ENCODE peak calls at places on chromosome 13, in five cellular contexts. T is lower leg skin, B is uterus, C is lung, P is thoracic aorta. Y is an unnamed sample.

GRCh38 chr13:114058051-114058867 is 74.2 kb downstream of the RASA3 start:
- DNase-seq in T (no peak), B (no peak), C (no peak), P (no peak), Y (no peak)

GRCh38 chr13:47437411-47437810 is 540.6 kb upstream of the HTR2A start:
- DNase-seq in T (no peak), B (no peak), C (no peak), P (no peak), Y (no peak)

GRCh38 chr13:43058318-43058674 is 34.9 kb downstream of the DNAJC15 start:
- DNase-seq in T (no peak), B (no peak), C (no peak), P (no peak), Y (peak; percentile 45)

GRCh38 chr13:27599845-27600553 is 20.3 kb downstream of the LNX2 start:
- DNase-seq in T (no peak), B (no peak), C (no peak), P (no peak), Y (no peak)

GRCh38 chr13:20495087-20496023 is 30.3 kb downstream of the CRYL1 start:
- DNase-seq in T (peak; percentile 84), B (peak; percentile 68), C (peak; percentile 66), P (peak; percentile 30), Y (peak; percentile 79)

GRCh38 chr13:45243072-45243471 is 42.2 kb upstream of the KCTD4 start:
- DNase-seq in T (no peak), B (no peak), C (no peak), P (no peak), Y (no peak)

GRCh38 chr13:75749407-75749806 is 113.3 kb downstream of the LMO7 start:
- DNase-seq in T (no peak), B (no peak), C (no peak), P (peak; percentile 32), Y (no peak)

GRCh38 chr13:113620036-113620435 is 35.5 kb downstream of the TFDP1 start:
- DNase-seq in T (no peak), B (no peak), C (no peak), P (no peak), Y (no peak)

GRCh38 chr13:100363874-100364273 is 224.7 kb downstream of the GGACT start:
- DNase-seq in T (no peak), B (no peak), C (no peak), P (no peak), Y (no peak)

GRCh38 chr13:28408235-28408848 is 86.6 kb downstream of the FLT1 start:
- DNase-seq in T (no peak), B (peak; percentile 72), C (no peak), P (no peak), Y (no peak)

GRCh38 chr13:77415253-77416127 is 88.6 kb upstream of the MYCBP2 start:
- DNase-seq in T (no peak), B (no peak), C (no peak), P (no peak), Y (no peak)

GRCh38 chr13:45413826-45414312 is 4.3 kb downstream of the SLC25A30 start:
- DNase-seq in T (no peak), B (no peak), C (no peak), P (no peak), Y (no peak)

GRCh38 chr13:44116562-44117315 is 237.0 kb downstream of the LACC1 start:
- DNase-seq in T (no peak), B (no peak), C (no peak), P (no peak), Y (peak; percentile 6)

GRCh38 chr13:99657848-99658265 is 156.6 kb downstream of the TM9SF2 start:
- DNase-seq in T (peak; percentile 88), B (peak; percentile 17), C (no peak), P (no peak), Y (peak; percentile 39)

GRCh38 chr13:113070855-113071254 is 34.7 kb upstream of the F7 start:
- DNase-seq in T (no peak), B (no peak), C (no peak), P (no peak), Y (no peak)

GRCh38 chr13:21133077-21133476 is 43.3 kb downstream of the SKA3 start:
- DNase-seq in T (no peak), B (no peak), C (no peak), P (no peak), Y (no peak)

GRCh38 chr13:21008026-21008425 is 53.4 kb downstream of the LATS2 start:
- DNase-seq in T (peak; percentile 75), B (no peak), C (no peak), P (no peak), Y (no peak)

GRCh38 chr13:57123660-57124059 is 17.1 kb upstream of the PRR20A start:
- DNase-seq in T (no peak), B (no peak), C (no peak), P (peak; percentile 20), Y (no peak)

GRCh38 chr13:29522044-29522685 is 73.3 kb downstream of the SLC7A1 start:
- DNase-seq in T (no peak), B (peak; percentile 87), C (no peak), P (peak; percentile 38), Y (no peak)

GRCh38 chr13:92463134-92463533 is 763.5 kb upstream of the GPC6 start:
- DNase-seq in T (no peak), B (no peak), C (no peak), P (no peak), Y (no peak)

GRCh38 chr13:76708138-76708537 is 178.1 kb downstream of the KCTD12 start:
- DNase-seq in T (no peak), B (no peak), C (no peak), P (no peak), Y (no peak)

GRCh38 chr13:79271616-79272015 is 134.4 kb downstream of the RBM26 start:
- DNase-seq in T (no peak), B (no peak), C (no peak), P (no peak), Y (no peak)

GRCh38 chr13:41315466-41316047 is 4.5 kb downstream of the NAA16 start:
- DNase-seq in T (no peak), B (no peak), C (no peak), P (no peak), Y (peak; percentile 25)

GRCh38 chr13:74920945-74921725 is 560.8 kb downstream of the TBC1D4 start:
- DNase-seq in T (no peak), B (no peak), C (no peak), P (no peak), Y (no peak)

GRCh38 chr13:20399961-20400360 is 125.7 kb downstream of the CRYL1 start:
- DNase-seq in T (peak; percentile 34), B (no peak), C (no peak), P (no peak), Y (no peak)

GRCh38 chr13:32627793-32628192 is 41.5 kb downstream of the PDS5B start:
- DNase-seq in T (no peak), B (no peak), C (no peak), P (no peak), Y (no peak)
- TF ChIP-seq CTCF in T (no peak), B (no peak), C (no peak), P (no peak), Y (no peak)

GRCh38 chr13:98071316-98071715 is 71.6 kb upstream of the FARP1 start:
- DNase-seq in T (no peak), B (no peak), C (no peak), P (no peak), Y (no peak)

GRCh38 chr13:98066636-98067035 is 76.3 kb upstream of the FARP1 start:
- DNase-seq in T (no peak), B (no peak), C (no peak), P (no peak), Y (no peak)

GRCh38 chr13:98065468-98065867 is 77.4 kb upstream of the FARP1 start:
- DNase-seq in T (no peak), B (no peak), C (no peak), P (no peak), Y (no peak)

DNA sequence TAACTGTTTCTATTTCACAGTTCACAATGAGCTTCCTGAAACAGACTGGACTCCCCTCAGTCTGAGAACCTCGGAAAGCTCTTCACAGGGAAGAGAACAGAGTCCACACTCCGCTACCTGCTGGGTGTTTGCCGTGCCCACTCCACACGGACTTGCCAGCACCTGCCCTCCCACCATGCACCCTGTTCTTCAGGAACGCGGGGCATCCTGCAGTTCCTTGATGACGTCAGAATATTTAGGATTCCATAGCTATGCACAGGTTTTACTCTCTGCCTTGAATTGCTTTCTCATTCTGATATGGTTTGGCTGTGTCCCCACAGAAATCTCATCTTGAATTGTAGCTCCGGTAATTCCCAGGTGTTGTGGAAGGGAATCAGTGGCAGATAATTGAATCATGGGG is 74.4 kb upstream of the FARP1 start:
- DNase-seq in T (no peak), B (no peak), C (no peak), P (no peak), Y (no peak)
- TF ChIP-seq CTCF in T (no peak), B (no peak), C (no peak), P (no peak), Y (no peak)

DNA sequence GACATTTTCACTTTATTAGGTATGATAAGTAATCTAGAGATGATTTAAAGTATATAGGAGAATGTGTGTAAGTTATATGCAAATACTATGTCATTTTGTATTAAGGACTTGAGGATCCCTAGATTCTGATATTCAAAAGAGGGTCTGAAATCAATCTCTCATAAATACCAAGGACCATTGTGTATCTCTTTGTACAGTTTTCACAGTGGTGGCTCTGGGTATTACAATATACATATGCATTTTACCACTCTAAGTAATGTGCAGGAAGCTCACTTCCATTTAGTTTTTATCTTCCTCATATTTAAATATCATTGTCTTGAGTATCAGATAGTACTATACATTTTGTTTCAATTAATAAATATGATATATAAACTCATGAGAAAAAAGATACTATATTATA is 862.6 kb upstream of the PCDH20 start:
- DNase-seq in T (no peak), B (no peak), C (no peak), P (no peak), Y (no peak)
- TF ChIP-seq CTCF in T (no peak), B (no peak), C (no peak), P (no peak), Y (no peak)

GRCh38 chr13:39765801-39766463 is 110.5 kb downstream of the COG6 start:
- DNase-seq in T (peak; percentile 85), B (peak; percentile 51), C (peak; percentile 46), P (no peak), Y (peak; percentile 52)
- TF ChIP-seq CTCF in T (no peak), B (peak; percentile 11), C (no peak), P (no peak), Y (peak; percentile 31)

DNA sequence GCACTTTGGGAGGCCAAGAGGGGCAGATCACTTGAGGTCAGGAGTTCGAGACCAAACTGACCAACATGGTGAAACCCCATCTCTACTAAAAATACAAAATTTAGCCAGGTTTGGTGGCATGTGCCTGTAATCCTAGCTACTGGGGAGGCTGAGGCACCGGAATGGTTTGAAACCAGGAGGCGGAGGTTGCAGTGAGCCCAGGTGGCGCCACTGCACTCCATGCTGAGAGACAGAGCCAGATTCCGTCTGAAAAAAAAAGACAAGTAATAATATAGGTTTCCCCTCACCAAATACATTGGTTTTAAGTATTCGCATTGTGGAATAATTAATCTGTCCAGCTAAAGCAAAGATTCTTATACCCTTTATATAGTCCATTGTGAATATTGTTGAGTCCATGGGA is 1544.6 kb downstream of the OLFM4 start:
- DNase-seq in T (no peak), B (no peak), C (no peak), P (no peak), Y (no peak)
- TF ChIP-seq CTCF in T (no peak), B (no peak), C (no peak), P (no peak), Y (no peak)

GRCh38 chr13:36207672-36208071 is 6.7 kb downstream of the SOHLH2 start:
- DNase-seq in T (no peak), B (no peak), C (no peak), P (no peak), Y (no peak)
- TF ChIP-seq CTCF in T (no peak), B (no peak), C (no peak), P (no peak), Y (no peak)

GRCh38 chr13:85197431-85197830 is 601.8 kb downstream of the SLITRK6 start:
- DNase-seq in T (no peak), B (no peak), C (no peak), P (no peak), Y (no peak)
- TF ChIP-seq CTCF in T (no peak), B (no peak), C (no peak), P (no peak), Y (no peak)